ENCODE peak calls at places on chromosome 4, in five cellular contexts. One of them, this sample, is unnamed. For H3K4me1, the result is how much of the 10 kb centered on the place peaks cover.

GRCh38 chr4:72564184-72564583 is 4.8 kb downstream of the ADAMTS3 start:
- DNase-seq in spleen: no peak
- DNase-seq in transverse colon: no peak
- DNase-seq in MM.1S: no peak
- DNase-seq in uterus: no peak
- DNase-seq in this sample: no peak

GRCh38 chr4:54446556-54446955 is 211.2 kb upstream of the KIT start:
- DNase-seq in uterus: no peak
- DNase-seq in MM.1S: no peak
- DNase-seq in spleen: no peak
- DNase-seq in transverse colon: no peak
- DNase-seq in this sample: no peak

GRCh38 chr4:78671812-78672440 is 104.2 kb upstream of the BMP2K start:
- DNase-seq in spleen: no peak
- DNase-seq in uterus: no peak
- DNase-seq in MM.1S: no peak
- DNase-seq in transverse colon: no peak
- DNase-seq in this sample: no peak

GRCh38 chr4:140144937-140145336 is 9.0 kb downstream of the MAML3 start:
- DNase-seq in spleen: no peak
- DNase-seq in MM.1S: no peak
- DNase-seq in uterus: no peak
- DNase-seq in transverse colon: no peak
- DNase-seq in this sample: no peak

GRCh38 chr4:121213940-121214339 is 49.8 kb upstream of the TNIP3 start:
- DNase-seq in MM.1S: no peak
- DNase-seq in transverse colon: no peak
- DNase-seq in uterus: no peak
- DNase-seq in spleen: no peak
- DNase-seq in this sample: no peak

GRCh38 chr4:126799971-126800722 is 832.6 kb upstream of the INTU start:
- DNase-seq in MM.1S: no peak
- DNase-seq in spleen: no peak
- DNase-seq in transverse colon: no peak
- DNase-seq in uterus: no peak
- DNase-seq in this sample: no peak

GRCh38 chr4:152063301-152064235 is 302.8 kb upstream of the GATB start:
- DNase-seq in uterus: no peak
- DNase-seq in MM.1S: no peak
- DNase-seq in transverse colon: peak
- DNase-seq in spleen: no peak
- DNase-seq in this sample: peak

GRCh38 chr4:124459922-124460301 is 252.6 kb downstream of the ANKRD50 start:
- DNase-seq in spleen: no peak
- DNase-seq in MM.1S: no peak
- DNase-seq in uterus: no peak
- DNase-seq in transverse colon: no peak
- DNase-seq in this sample: no peak

GRCh38 chr4:154064244-154064643 is 275.4 kb upstream of the SFRP2 start:
- DNase-seq in transverse colon: no peak
- DNase-seq in spleen: no peak
- DNase-seq in uterus: no peak
- DNase-seq in MM.1S: no peak
- DNase-seq in this sample: no peak

GRCh38 chr4:89368855-89369254 is 61.3 kb upstream of the GPRIN3 start:
- DNase-seq in uterus: no peak
- DNase-seq in MM.1S: no peak
- DNase-seq in transverse colon: no peak
- DNase-seq in spleen: no peak
- DNase-seq in this sample: no peak

GRCh38 chr4:150117094-150117493 is 38.8 kb downstream of the DCLK2 start:
- DNase-seq in spleen: no peak
- DNase-seq in transverse colon: no peak
- DNase-seq in uterus: peak
- DNase-seq in MM.1S: no peak
- DNase-seq in this sample: no peak

GRCh38 chr4:1212546-1213335 is 36.2 kb downstream of the CTBP1 start:
- DNase-seq in uterus: no peak
- DNase-seq in spleen: peak
- DNase-seq in transverse colon: no peak
- DNase-seq in MM.1S: no peak
- DNase-seq in this sample: no peak

GRCh38 chr4:40434126-40434692 is 99.1 kb downstream of the CHRNA9 start:
- DNase-seq in spleen: no peak
- DNase-seq in transverse colon: no peak
- DNase-seq in MM.1S: no peak
- DNase-seq in uterus: no peak
- DNase-seq in this sample: no peak

GRCh38 chr4:72446353-72447055 is 122.5 kb downstream of the ADAMTS3 start:
- DNase-seq in spleen: no peak
- DNase-seq in uterus: no peak
- DNase-seq in MM.1S: no peak
- DNase-seq in transverse colon: no peak
- DNase-seq in this sample: no peak

GRCh38 chr4:48739560-48740019 is 40.5 kb downstream of the FRYL start:
- DNase-seq in uterus: no peak
- DNase-seq in MM.1S: no peak
- DNase-seq in transverse colon: no peak
- DNase-seq in spleen: no peak
- DNase-seq in this sample: no peak

GRCh38 chr4:149980941-149981340 is 97.3 kb upstream of the DCLK2 start:
- DNase-seq in spleen: no peak
- DNase-seq in MM.1S: peak
- DNase-seq in uterus: peak
- DNase-seq in transverse colon: peak
- DNase-seq in this sample: no peak

GRCh38 chr4:78512357-78512920 is 39.1 kb upstream of the ANXA3 start:
- DNase-seq in MM.1S: no peak
- DNase-seq in uterus: no peak
- DNase-seq in transverse colon: peak
- DNase-seq in spleen: no peak
- DNase-seq in this sample: peak

GRCh38 chr4:5785806-5786680 is 75.0 kb downstream of the EVC start:
- DNase-seq in MM.1S: no peak
- DNase-seq in spleen: peak
- DNase-seq in uterus: no peak
- DNase-seq in transverse colon: no peak
- DNase-seq in this sample: no peak

GRCh38 chr4:9921326-9921725 is 100.0 kb downstream of the SLC2A9 start:
- DNase-seq in spleen: no peak
- DNase-seq in MM.1S: no peak
- DNase-seq in uterus: no peak
- DNase-seq in transverse colon: no peak
- DNase-seq in this sample: no peak

GRCh38 chr4:151048913-151049312 is 33.8 kb upstream of the LRBA start:
- DNase-seq in spleen: no peak
- DNase-seq in transverse colon: no peak
- DNase-seq in uterus: no peak
- DNase-seq in MM.1S: no peak
- DNase-seq in this sample: no peak

GRCh38 chr4:14458463-14458862 is 543.8 kb upstream of the CPEB2 start:
- DNase-seq in MM.1S: no peak
- DNase-seq in transverse colon: no peak
- DNase-seq in uterus: no peak
- DNase-seq in spleen: no peak
- DNase-seq in this sample: no peak

GRCh38 chr4:149985981-149986380 is 92.3 kb upstream of the DCLK2 start:
- DNase-seq in spleen: no peak
- DNase-seq in transverse colon: no peak
- DNase-seq in MM.1S: no peak
- DNase-seq in uterus: no peak
- DNase-seq in this sample: no peak

GRCh38 chr4:3515646-3516045 is 16.6 kb downstream of the LRPAP1 start:
- DNase-seq in uterus: no peak
- DNase-seq in MM.1S: no peak
- DNase-seq in transverse colon: no peak
- DNase-seq in spleen: peak
- DNase-seq in this sample: no peak

GRCh38 chr4:3827616-3828492 is 61.7 kb downstream of the ADRA2C start:
- DNase-seq in spleen: peak
- DNase-seq in uterus: peak
- DNase-seq in transverse colon: peak
- DNase-seq in MM.1S: no peak
- DNase-seq in this sample: peak

GRCh38 chr4:11424000-11424399 is 4.7 kb downstream of the HS3ST1 start:
- DNase-seq in MM.1S: peak
- DNase-seq in transverse colon: no peak
- DNase-seq in uterus: peak
- DNase-seq in spleen: no peak
- DNase-seq in this sample: no peak

GRCh38 chr4:138291431-138291830 is 49.3 kb upstream of the SLC7A11 start:
- DNase-seq in uterus: no peak
- DNase-seq in spleen: no peak
- DNase-seq in transverse colon: no peak
- DNase-seq in MM.1S: no peak
- DNase-seq in this sample: no peak

GRCh38 chr4:3145251-3145908 is 70.9 kb downstream of the HTT start:
- DNase-seq in spleen: no peak
- DNase-seq in transverse colon: no peak
- DNase-seq in MM.1S: no peak
- DNase-seq in uterus: no peak
- DNase-seq in this sample: no peak

GRCh38 chr4:119490335-119490734 is 138.3 kb downstream of the PDE5A start:
- DNase-seq in spleen: no peak
- DNase-seq in MM.1S: no peak
- DNase-seq in uterus: no peak
- DNase-seq in transverse colon: peak
- DNase-seq in this sample: no peak

GRCh38 chr4:8101213-8101781 is 57.3 kb downstream of the ABLIM2 start:
- DNase-seq in MM.1S: no peak
- DNase-seq in transverse colon: peak
- DNase-seq in spleen: no peak
- DNase-seq in uterus: peak
- DNase-seq in this sample: peak

GRCh38 chr4:37662861-37663390 is 23.2 kb downstream of the RELL1 start:
- DNase-seq in transverse colon: no peak
- DNase-seq in MM.1S: no peak
- DNase-seq in spleen: no peak
- DNase-seq in uterus: no peak
- DNase-seq in this sample: no peak
- H3K4me1 ChIP-seq in transverse colon: under half
- H3K4me1 ChIP-seq in MM.1S: under half
- H3K4me1 ChIP-seq in spleen: half or more
- H3K4me1 ChIP-seq in uterus: under half
- H3K4me1 ChIP-seq in this sample: under half

GRCh38 chr4:6971536-6972374 is 62.1 kb downstream of the TBC1D14 start:
- DNase-seq in spleen: no peak
- DNase-seq in uterus: no peak
- DNase-seq in transverse colon: no peak
- DNase-seq in MM.1S: no peak
- DNase-seq in this sample: no peak

GRCh38 chr4:6972375-6972650 is 62.7 kb downstream of the TBC1D14 start:
- DNase-seq in uterus: no peak
- DNase-seq in transverse colon: no peak
- DNase-seq in spleen: no peak
- DNase-seq in MM.1S: no peak
- DNase-seq in this sample: no peak

GRCh38 chr4:6974138-6974848 is 64.7 kb downstream of the TBC1D14 start:
- DNase-seq in transverse colon: peak
- DNase-seq in spleen: peak
- DNase-seq in MM.1S: peak
- DNase-seq in uterus: peak
- DNase-seq in this sample: peak

GRCh38 chr4:6969826-6970800 is 60.5 kb downstream of the TBC1D14 start:
- DNase-seq in spleen: peak
- DNase-seq in MM.1S: no peak
- DNase-seq in uterus: no peak
- DNase-seq in transverse colon: no peak
- DNase-seq in this sample: no peak

DNA sequence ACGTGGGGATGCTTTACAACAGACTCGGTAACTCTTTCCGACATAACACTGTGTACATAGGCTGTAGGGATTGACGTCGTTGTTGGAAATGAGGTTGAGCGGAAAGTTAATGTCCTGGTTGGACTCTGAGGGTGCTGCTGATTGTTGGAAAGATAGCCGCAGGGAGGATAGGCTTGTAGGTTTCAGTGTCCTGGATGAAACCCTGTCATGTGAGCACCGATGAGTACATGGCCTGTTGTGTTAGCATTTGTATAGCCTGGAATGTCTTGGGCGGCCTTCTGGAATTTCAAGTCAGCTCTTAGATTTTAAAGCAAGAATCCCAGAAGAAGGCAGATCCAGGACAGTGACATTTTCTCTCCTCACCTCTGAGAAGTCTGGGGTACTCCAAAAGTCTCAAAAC is 63.3 kb downstream of the TBC1D14 start:
- DNase-seq in MM.1S: no peak
- DNase-seq in transverse colon: no peak
- DNase-seq in uterus: no peak
- DNase-seq in spleen: no peak
- DNase-seq in this sample: no peak
- TF ChIP-seq CTCF in MM.1S: no peak
- TF ChIP-seq CTCF in transverse colon: no peak
- TF ChIP-seq CTCF in uterus: no peak
- TF ChIP-seq CTCF in spleen: no peak
- TF ChIP-seq CTCF in this sample: no peak

DNA sequence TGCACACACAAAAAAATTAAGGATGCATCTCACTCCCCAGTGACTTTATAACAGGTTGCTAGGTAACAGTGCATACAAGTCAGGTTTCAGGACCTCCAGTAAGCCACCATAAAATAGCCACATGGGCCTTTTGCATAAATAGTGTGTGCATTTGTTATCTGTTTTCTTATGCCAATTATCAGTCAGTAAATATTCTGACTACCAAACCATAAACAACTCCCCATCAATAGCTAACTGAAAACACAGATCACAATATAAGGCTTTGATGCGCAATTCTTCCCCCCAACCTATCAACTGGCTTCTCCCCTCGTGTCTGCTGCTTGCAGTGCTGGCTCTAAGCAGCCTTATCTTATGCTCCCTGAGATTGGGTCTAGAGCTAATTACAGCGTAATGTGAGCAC is 55.5 kb downstream of the ZNF827 start:
- DNase-seq in transverse colon: no peak
- DNase-seq in spleen: no peak
- DNase-seq in uterus: no peak
- DNase-seq in MM.1S: no peak
- DNase-seq in this sample: no peak
- H3K4me1 ChIP-seq in transverse colon: under half
- H3K4me1 ChIP-seq in spleen: under half
- H3K4me1 ChIP-seq in uterus: under half
- H3K4me1 ChIP-seq in MM.1S: under half
- H3K4me1 ChIP-seq in this sample: under half

GRCh38 chr4:102610476-102610875 is 109.3 kb downstream of the NFKB1 start:
- DNase-seq in transverse colon: peak
- DNase-seq in uterus: no peak
- DNase-seq in MM.1S: no peak
- DNase-seq in spleen: no peak
- DNase-seq in this sample: peak

GRCh38 chr4:102612824-102613366 is 111.7 kb downstream of the NFKB1 start:
- DNase-seq in transverse colon: no peak
- DNase-seq in MM.1S: peak
- DNase-seq in spleen: no peak
- DNase-seq in uterus: no peak
- DNase-seq in this sample: no peak

GRCh38 chr4:102612195-102612594 is 111.0 kb downstream of the NFKB1 start:
- DNase-seq in uterus: no peak
- DNase-seq in spleen: no peak
- DNase-seq in MM.1S: no peak
- DNase-seq in transverse colon: no peak
- DNase-seq in this sample: no peak

GRCh38 chr4:102608190-102608589 is 107.0 kb downstream of the NFKB1 start:
- DNase-seq in spleen: no peak
- DNase-seq in transverse colon: no peak
- DNase-seq in MM.1S: no peak
- DNase-seq in uterus: no peak
- DNase-seq in this sample: no peak

GRCh38 chr4:102610007-102610406 is 108.8 kb downstream of the NFKB1 start:
- DNase-seq in spleen: no peak
- DNase-seq in MM.1S: no peak
- DNase-seq in uterus: no peak
- DNase-seq in transverse colon: no peak
- DNase-seq in this sample: no peak
- TF ChIP-seq CTCF in spleen: no peak
- TF ChIP-seq CTCF in MM.1S: peak
- TF ChIP-seq CTCF in uterus: no peak
- TF ChIP-seq CTCF in transverse colon: no peak
- TF ChIP-seq CTCF in this sample: no peak